ENCODE peak calls at places on chromosomes 6 and 20, in four cellular contexts. S is T-helper 9 cell; C is stimulated activated naive CD8-positive, alpha-beta T cell treated with anti-CD3 and anti-CD28 coated beads, Interleukin-15, amount 100 ng/mL, for 72 hours; W is AG08396. X is an unnamed sample.
A peak's percentile ranks its signal among the peaks of the same experiment; 100 is the strongest.

GRCh38 chr20:46998497-46999190 is 104.0 kb downstream of the EYA2 start:
- DNase-seq in S (no peak), C (no peak), W (no peak), X (no peak)

GRCh38 chr6:19638931-19639330 is 198.2 kb upstream of the ID4 start:
- DNase-seq in S (no peak), C (no peak), W (no peak), X (no peak)

GRCh38 chr6:28161410-28162079 is 19.9 kb downstream of the ZKSCAN8 start:
- DNase-seq in S (peak; percentile 72), C (peak; percentile 90), W (peak; percentile 81), X (no peak)

GRCh38 chr6:41098366-41098765 is 25.6 kb downstream of the NFYA start:
- DNase-seq in S (no peak), C (no peak), W (no peak), X (peak; percentile 22)

GRCh38 chr6:41191569-41191968 is 9.4 kb downstream of the TREML2 start:
- DNase-seq in S (peak; percentile 20), C (peak; percentile 35), W (peak; percentile 56), X (no peak)

GRCh38 chr6:13803581-13803980 is 10.8 kb downstream of the MCUR1 start:
- DNase-seq in S (no peak), C (no peak), W (no peak), X (no peak)

GRCh38 chr6:131828080-131828479 is 20.3 kb downstream of the ENPP1 start:
- DNase-seq in S (no peak), C (no peak), W (no peak), X (no peak)

GRCh38 chr6:41683460-41684310 is 45.4 kb downstream of the MDFI start:
- DNase-seq in S (peak; percentile 66), C (peak; percentile 80), W (peak; percentile 90), X (no peak)

GRCh38 chr6:32396028-32396427 is 11.0 kb downstream of the BTNL2 start:
- DNase-seq in S (no peak), C (no peak), W (no peak), X (no peak)

GRCh38 chr20:48850257-48850656 is 22.5 kb upstream of the PREX1 start:
- DNase-seq in S (no peak), C (no peak), W (no peak), X (no peak)

GRCh38 chr20:64254571-64255360 is 782 bp upstream of the PCMTD2 start:
- DNase-seq in S (no peak), C (no peak), W (no peak), X (no peak)

GRCh38 chr6:145096846-145097245 is 638.5 kb downstream of the EPM2A start:
- DNase-seq in S (no peak), C (no peak), W (no peak), X (no peak)

GRCh38 chr20:10131612-10132345 is 86.9 kb upstream of the SNAP25 start:
- DNase-seq in S (no peak), C (no peak), W (peak; percentile 69), X (no peak)

GRCh38 chr6:7615611-7616383 is 25.8 kb downstream of the SNRNP48 start:
- DNase-seq in S (no peak), C (peak; percentile 25), W (peak; percentile 41), X (peak; percentile 11)

GRCh38 chr6:156396068-156396771 is 381.0 kb upstream of the ARID1B start:
- DNase-seq in S (no peak), C (peak; percentile 63), W (no peak), X (no peak)

X was measured in pulmonary artery endothelial cell.